ENCODE peak calls at places on chromosomes 11 and 22, in five cellular contexts. One of them, this sample, is unnamed.

GRCh38 chr22:46564084-46564714 is 26.8 kb upstream of the CELSR1 start:
- DNase-seq in aorta: peak; percentile 75
- DNase-seq in osteoblast: peak; percentile 35
- DNase-seq in psoas muscle: no peak
- DNase-seq in ovary: no peak
- DNase-seq in this sample: no peak

GRCh38 chr11:106021181-106021966 is 666 bp downstream of the MSANTD4 start:
- DNase-seq in aorta: no peak
- DNase-seq in osteoblast: peak; percentile 62
- DNase-seq in psoas muscle: no peak
- DNase-seq in ovary: no peak
- DNase-seq in this sample: no peak

GRCh38 chr22:46079861-46080821 is 70.2 kb upstream of the PPARA start:
- DNase-seq in aorta: peak; percentile 95
- DNase-seq in osteoblast: peak; percentile 98
- DNase-seq in psoas muscle: peak; percentile 88
- DNase-seq in ovary: peak; percentile 72
- DNase-seq in this sample: peak; percentile 94

GRCh38 chr11:12719221-12719620 is 45.0 kb downstream of the TEAD1 start:
- DNase-seq in aorta: no peak
- DNase-seq in osteoblast: no peak
- DNase-seq in psoas muscle: no peak
- DNase-seq in ovary: no peak
- DNase-seq in this sample: no peak

GRCh38 chr11:124069429-124070401 is 28.6 kb upstream of the OR10G7 start:
- DNase-seq in aorta: peak; percentile 77
- DNase-seq in osteoblast: no peak
- DNase-seq in psoas muscle: peak; percentile 17
- DNase-seq in ovary: no peak
- DNase-seq in this sample: peak; percentile 66

GRCh38 chr11:85752890-85753581 is 57.9 kb downstream of the SYTL2 start:
- DNase-seq in aorta: no peak
- DNase-seq in osteoblast: no peak
- DNase-seq in psoas muscle: no peak
- DNase-seq in ovary: no peak
- DNase-seq in this sample: peak; percentile 74

GRCh38 chr22:23608583-23608982 is 23.5 kb downstream of the DRICH1 start:
- DNase-seq in aorta: no peak
- DNase-seq in osteoblast: peak; percentile 89
- DNase-seq in psoas muscle: no peak
- DNase-seq in ovary: no peak
- DNase-seq in this sample: no peak

GRCh38 chr11:67051945-67052488 is 4.6 kb upstream of the RHOD start:
- DNase-seq in aorta: no peak
- DNase-seq in osteoblast: peak; percentile 53
- DNase-seq in psoas muscle: no peak
- DNase-seq in ovary: no peak
- DNase-seq in this sample: no peak

GRCh38 chr22:44203203-44203602 is 22.5 kb downstream of the PARVG start:
- DNase-seq in aorta: no peak
- DNase-seq in osteoblast: no peak
- DNase-seq in psoas muscle: no peak
- DNase-seq in ovary: no peak
- DNase-seq in this sample: no peak

GRCh38 chr11:34809191-34810106 is 106.7 kb downstream of the APIP start:
- DNase-seq in aorta: no peak
- DNase-seq in osteoblast: no peak
- DNase-seq in psoas muscle: no peak
- DNase-seq in ovary: no peak
- DNase-seq in this sample: no peak

GRCh38 chr11:29507381-29507780 is 509.4 kb downstream of the KCNA4 start:
- DNase-seq in aorta: no peak
- DNase-seq in osteoblast: no peak
- DNase-seq in psoas muscle: no peak
- DNase-seq in ovary: no peak
- DNase-seq in this sample: no peak

GRCh38 chr11:44537679-44538078 is 27.8 kb upstream of the CD82 start:
- DNase-seq in aorta: no peak
- DNase-seq in osteoblast: peak; percentile 17
- DNase-seq in psoas muscle: no peak
- DNase-seq in ovary: no peak
- DNase-seq in this sample: no peak

GRCh38 chr11:72069787-72070251 is 10.5 kb downstream of the NUMA1 start:
- DNase-seq in aorta: peak; percentile 95
- DNase-seq in osteoblast: peak; percentile 73
- DNase-seq in psoas muscle: peak; percentile 91
- DNase-seq in ovary: peak; percentile 71
- DNase-seq in this sample: peak; percentile 93

GRCh38 chr11:9470765-9471164 is 10.0 kb downstream of the ZNF143 start:
- DNase-seq in aorta: no peak
- DNase-seq in osteoblast: no peak
- DNase-seq in psoas muscle: no peak
- DNase-seq in ovary: no peak
- DNase-seq in this sample: no peak

GRCh38 chr11:15349413-15349812 is 234.7 kb downstream of the INSC start:
- DNase-seq in aorta: no peak
- DNase-seq in osteoblast: no peak
- DNase-seq in psoas muscle: no peak
- DNase-seq in ovary: no peak
- DNase-seq in this sample: no peak

GRCh38 chr11:85732968-85733367 is 47.0 kb upstream of the CCDC89 start:
- DNase-seq in aorta: no peak
- DNase-seq in osteoblast: no peak
- DNase-seq in psoas muscle: no peak
- DNase-seq in ovary: no peak
- DNase-seq in this sample: no peak

GRCh38 chr11:76686261-76687079 is 15.9 kb upstream of the LRRC32 start:
- DNase-seq in aorta: no peak
- DNase-seq in osteoblast: peak; percentile 87
- DNase-seq in psoas muscle: no peak
- DNase-seq in ovary: no peak
- DNase-seq in this sample: no peak

GRCh38 chr11:128764617-128765095 is 70.8 kb downstream of the FLI1 start:
- DNase-seq in aorta: no peak
- DNase-seq in osteoblast: no peak
- DNase-seq in psoas muscle: no peak
- DNase-seq in ovary: no peak
- DNase-seq in this sample: peak; percentile 79

GRCh38 chr22:20414059-20414440 is 20.1 kb downstream of the ZNF74 start:
- DNase-seq in aorta: peak; percentile 21
- DNase-seq in osteoblast: peak; percentile 31
- DNase-seq in psoas muscle: no peak
- DNase-seq in ovary: no peak
- DNase-seq in this sample: no peak

GRCh38 chr22:30490399-30490798 is 15.1 kb downstream of the SEC14L4 start:
- DNase-seq in aorta: no peak
- DNase-seq in osteoblast: peak; percentile 64
- DNase-seq in psoas muscle: no peak
- DNase-seq in ovary: no peak
- DNase-seq in this sample: no peak

GRCh38 chr11:60924110-60924905 is at the start of gene TMEM132A:
- DNase-seq in aorta: peak; percentile 91
- DNase-seq in osteoblast: peak; percentile 100
- DNase-seq in psoas muscle: peak; percentile 73
- DNase-seq in ovary: peak; percentile 76
- DNase-seq in this sample: peak; percentile 89

GRCh38 chr22:41779889-41780505 is 20.5 kb upstream of the CCDC134 start:
- DNase-seq in aorta: peak; percentile 34
- DNase-seq in osteoblast: no peak
- DNase-seq in psoas muscle: no peak
- DNase-seq in ovary: no peak
- DNase-seq in this sample: no peak

GRCh38 chr11:22752908-22753310 is 76.7 kb downstream of the SVIP start:
- DNase-seq in aorta: no peak
- DNase-seq in osteoblast: no peak
- DNase-seq in psoas muscle: no peak
- DNase-seq in ovary: no peak
- DNase-seq in this sample: no peak

GRCh38 chr11:119585038-119585666 is 143.8 kb downstream of the NECTIN1 start:
- DNase-seq in aorta: no peak
- DNase-seq in osteoblast: peak; percentile 81
- DNase-seq in psoas muscle: peak; percentile 22
- DNase-seq in ovary: no peak
- DNase-seq in this sample: peak; percentile 85

GRCh38 chr11:96065379-96065778 is 141.5 kb upstream of the MTMR2 start:
- DNase-seq in aorta: no peak
- DNase-seq in osteoblast: peak; percentile 66
- DNase-seq in psoas muscle: no peak
- DNase-seq in ovary: no peak
- DNase-seq in this sample: no peak

GRCh38 chr11:72738199-72739141 is 13.7 kb downstream of the ARAP1 start:
- DNase-seq in aorta: no peak
- DNase-seq in osteoblast: peak; percentile 97
- DNase-seq in psoas muscle: peak; percentile 52
- DNase-seq in ovary: no peak
- DNase-seq in this sample: peak; percentile 71

GRCh38 chr11:58318532-58318931 is 40.3 kb downstream of the OR5B17 start:
- DNase-seq in aorta: no peak
- DNase-seq in osteoblast: no peak
- DNase-seq in psoas muscle: no peak
- DNase-seq in ovary: no peak
- DNase-seq in this sample: no peak

GRCh38 chr11:70176940-70177689 is 26.0 kb upstream of the FADD start:
- DNase-seq in aorta: peak; percentile 79
- DNase-seq in osteoblast: peak; percentile 96
- DNase-seq in psoas muscle: no peak
- DNase-seq in ovary: no peak
- DNase-seq in this sample: no peak

GRCh38 chr11:123755813-123756212 is 1.5 kb upstream of the OR6X1 start:
- DNase-seq in aorta: no peak
- DNase-seq in osteoblast: no peak
- DNase-seq in psoas muscle: no peak
- DNase-seq in ovary: no peak
- DNase-seq in this sample: no peak

GRCh38 chr11:129636926-129637325 is 178.7 kb upstream of the TMEM45B start:
- DNase-seq in aorta: no peak
- DNase-seq in osteoblast: no peak
- DNase-seq in psoas muscle: no peak
- DNase-seq in ovary: no peak
- DNase-seq in this sample: no peak

GRCh38 chr11:86558219-86558618 is 114.2 kb downstream of the ME3 start:
- DNase-seq in aorta: no peak
- DNase-seq in osteoblast: peak; percentile 50
- DNase-seq in psoas muscle: no peak
- DNase-seq in ovary: no peak
- DNase-seq in this sample: no peak

GRCh38 chr11:3380706-3381570 is 2.0 kb upstream of the ZNF195 start:
- DNase-seq in aorta: no peak
- DNase-seq in osteoblast: no peak
- DNase-seq in psoas muscle: no peak
- DNase-seq in ovary: peak; percentile 41
- DNase-seq in this sample: no peak

GRCh38 chr22:28021998-28022660 is 103.1 kb upstream of the PITPNB start:
- DNase-seq in aorta: peak; percentile 53
- DNase-seq in osteoblast: peak; percentile 88
- DNase-seq in psoas muscle: no peak
- DNase-seq in ovary: peak; percentile 11
- DNase-seq in this sample: peak; percentile 51

GRCh38 chr11:12556788-12557384 is 117.3 kb upstream of the TEAD1 start:
- DNase-seq in aorta: peak; percentile 90
- DNase-seq in osteoblast: peak; percentile 64
- DNase-seq in psoas muscle: peak; percentile 66
- DNase-seq in ovary: peak; percentile 77
- DNase-seq in this sample: peak; percentile 89

GRCh38 chr22:43777204-43777671 is 34.9 kb downstream of the EFCAB6 start:
- DNase-seq in aorta: no peak
- DNase-seq in osteoblast: peak; percentile 73
- DNase-seq in psoas muscle: no peak
- DNase-seq in ovary: no peak
- DNase-seq in this sample: no peak

GRCh38 chr11:71342951-71343827 is 90.8 kb upstream of the SHANK2 start:
- DNase-seq in aorta: peak; percentile 61
- DNase-seq in osteoblast: peak; percentile 88
- DNase-seq in psoas muscle: peak; percentile 23
- DNase-seq in ovary: no peak
- DNase-seq in this sample: peak; percentile 45

GRCh38 chr22:48644108-48644507 is 1183.6 kb downstream of the BRD1 start:
- DNase-seq in aorta: no peak
- DNase-seq in osteoblast: no peak
- DNase-seq in psoas muscle: no peak
- DNase-seq in ovary: no peak
- DNase-seq in this sample: no peak
- H3K9me3 ChIP-seq in aorta: no peaks in the 10 kb centered on the region
- H3K9me3 ChIP-seq in osteoblast: no peaks in the 10 kb centered on the region
- H3K9me3 ChIP-seq in psoas muscle: no peaks in the 10 kb centered on the region
- H3K9me3 ChIP-seq in ovary: no peaks in the 10 kb centered on the region
- H3K9me3 ChIP-seq in this sample: no peaks in the 10 kb centered on the region

DNA sequence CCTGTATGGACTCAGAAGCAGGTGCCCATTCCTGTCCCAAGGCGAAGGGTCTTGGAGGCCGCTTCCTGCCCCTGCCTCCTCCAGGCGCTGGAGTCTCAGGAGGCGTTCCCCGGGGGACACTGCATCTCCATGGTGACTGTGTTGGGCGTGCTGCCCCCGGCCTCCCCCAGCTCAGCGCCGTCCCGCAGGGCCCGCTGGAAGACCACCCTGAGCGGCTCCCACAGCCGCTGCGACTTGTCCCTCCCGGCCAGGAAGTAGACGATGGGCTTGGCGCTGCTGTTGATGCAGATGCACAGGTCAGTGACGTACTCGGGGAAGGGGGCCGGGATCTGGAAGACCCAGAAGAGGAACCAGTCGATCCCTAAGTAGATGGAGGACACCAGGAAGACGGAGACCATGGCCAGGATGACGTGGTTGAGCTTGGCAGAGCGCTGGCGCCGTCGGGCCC is 7.8 kb downstream of the MRGPRF start:
- DNase-seq in aorta: no peak
- DNase-seq in osteoblast: peak; percentile 26
- DNase-seq in psoas muscle: no peak
- DNase-seq in ovary: no peak
- DNase-seq in this sample: no peak
- H3K27ac ChIP-seq in aorta: peak overlapping the region; percentile 16
- H3K27ac ChIP-seq in osteoblast: no peak overlapping the region
- H3K27ac ChIP-seq in psoas muscle: no peak overlapping the region
- H3K27ac ChIP-seq in ovary: peak overlapping the region; percentile 32
- H3K27ac ChIP-seq in this sample: no peak overlapping the region

DNA sequence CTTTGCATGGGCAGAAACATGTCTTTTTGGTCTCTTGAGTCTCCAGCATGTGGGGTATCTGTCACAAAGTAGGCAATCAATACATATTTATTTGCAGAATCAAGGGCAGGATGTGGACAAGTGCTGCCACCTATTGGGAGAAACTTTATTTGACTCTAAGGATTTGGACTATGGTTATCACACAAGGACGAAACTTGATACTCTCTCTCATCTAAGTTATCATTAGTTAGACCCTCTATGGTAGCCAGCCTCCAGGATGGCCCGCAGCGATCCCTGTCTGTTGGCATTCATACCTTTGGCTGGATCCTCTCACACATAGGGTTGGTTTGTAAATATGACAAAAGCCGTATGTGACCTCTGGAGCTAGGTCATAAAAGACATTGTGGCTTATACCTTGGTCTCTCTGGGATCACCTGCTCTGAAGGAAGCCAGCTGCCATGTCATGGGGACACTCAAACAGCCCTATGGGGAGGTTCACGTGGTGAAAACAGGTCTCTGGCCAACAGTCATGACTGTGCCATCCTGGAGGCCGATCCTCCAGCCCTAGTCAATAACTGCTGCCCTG is 1.1 kb upstream of the FBXO7 start:
- DNase-seq in aorta: no peak
- DNase-seq in osteoblast: peak; percentile 78
- DNase-seq in psoas muscle: no peak
- DNase-seq in ovary: peak; percentile 30
- DNase-seq in this sample: no peak
- H3K4me3 ChIP-seq in aorta: no peak overlapping the region
- H3K4me3 ChIP-seq in osteoblast: peak overlapping the region; percentile 87
- H3K4me3 ChIP-seq in psoas muscle: peak overlapping the region; percentile 97
- H3K4me3 ChIP-seq in ovary: no peak overlapping the region
- H3K4me3 ChIP-seq in this sample: peak overlapping the region; percentile 93

GRCh38 chr22:33851240-33851639 is 69.0 kb downstream of the LARGE1 start:
- DNase-seq in aorta: no peak
- DNase-seq in osteoblast: no peak
- DNase-seq in psoas muscle: no peak
- DNase-seq in ovary: no peak
- DNase-seq in this sample: no peak
- H3K9me3 ChIP-seq in aorta: no peaks in the 10 kb centered on the region
- H3K9me3 ChIP-seq in osteoblast: no peaks in the 10 kb centered on the region
- H3K9me3 ChIP-seq in psoas muscle: no peaks in the 10 kb centered on the region
- H3K9me3 ChIP-seq in ovary: no peaks in the 10 kb centered on the region
- H3K9me3 ChIP-seq in this sample: no peaks in the 10 kb centered on the region

This sample was measured in kidney.